ENCODE peak calls at places on chromosomes 13 and 19, in four cellular contexts. Y, T, U and F are unnamed samples.

GRCh38 chr13:76854209-76854608 is 32.0 kb downstream of the KCTD12 start:
- DNase-seq in U (no peak), T (no peak), Y (no peak), F (no peak)

GRCh38 chr13:36371185-36371584 is 25.0 kb upstream of the SPART start:
- DNase-seq in Y (no peak), U (no peak), T (no peak), F (no peak)

GRCh38 chr13:21113851-21114306 is 52.5 kb upstream of the LATS2 start:
- DNase-seq in Y (no peak), T (no peak), U (no peak), F (no peak)

GRCh38 chr13:36345438-36346221 is 564 bp downstream of the SPART start:
- DNase-seq in T (peak), Y (peak), U (peak), F (peak)

GRCh38 chr13:113110852-113111315 is 5.3 kb downstream of the F7 start:
- DNase-seq in Y (peak), T (no peak), U (no peak), F (no peak)

GRCh38 chr13:58024103-58024502 is 392.6 kb downstream of the PCDH17 start:
- DNase-seq in U (no peak), Y (no peak), T (no peak), F (no peak)

GRCh38 chr19:38691938-38692457 is 44.5 kb downstream of the ACTN4 start:
- DNase-seq in U (peak), T (no peak), Y (peak), F (no peak)

GRCh38 chr19:49861127-49861526 is 6.2 kb downstream of the PNKP start:
- DNase-seq in U (no peak), Y (peak), T (no peak), F (peak)

GRCh38 chr13:90890435-90890834 is 457.1 kb upstream of the MIR17HG start:
- DNase-seq in Y (no peak), T (no peak), U (no peak), F (no peak)

GRCh38 chr13:67754016-67754415 is 523.9 kb upstream of the PCDH9 start:
- DNase-seq in Y (no peak), U (no peak), T (no peak), F (no peak)

GRCh38 chr19:50356691-50357177 is 8.7 kb downstream of the NAPSA start:
- DNase-seq in U (no peak), T (no peak), Y (no peak), F (no peak)

GRCh38 chr13:47794963-47795362 is 206.1 kb downstream of the SUCLA2 start:
- DNase-seq in U (peak), T (no peak), Y (no peak), F (no peak)